ENCODE peak calls at places on chromosomes 12 and 14, in six cellular contexts. One of them, this sample, is unnamed.

GRCh38 chr14:56949828-56950227 is 139.5 kb upstream of the OTX2 start:
- DNase-seq in CD8-positive, alpha-beta memory T cell: no peak
- DNase-seq in brain microvascular endothelial cell: no peak
- DNase-seq in neuronal stem cell: no peak
- DNase-seq in A549: no peak
- DNase-seq in thyroid gland: peak; percentile 78
- DNase-seq in this sample: no peak

GRCh38 chr14:62885451-62885850 is 159.8 kb downstream of the KCNH5 start:
- DNase-seq in CD8-positive, alpha-beta memory T cell: no peak
- DNase-seq in brain microvascular endothelial cell: no peak
- DNase-seq in neuronal stem cell: no peak
- DNase-seq in A549: no peak
- DNase-seq in thyroid gland: no peak
- DNase-seq in this sample: no peak

GRCh38 chr14:71931492-71932228 is 569 bp upstream of the RGS6 start:
- DNase-seq in CD8-positive, alpha-beta memory T cell: no peak
- DNase-seq in brain microvascular endothelial cell: no peak
- DNase-seq in neuronal stem cell: peak; percentile 5
- DNase-seq in A549: no peak
- DNase-seq in thyroid gland: no peak
- DNase-seq in this sample: no peak

GRCh38 chr14:64444984-64445845 is 20.1 kb upstream of the AKAP5 start:
- DNase-seq in CD8-positive, alpha-beta memory T cell: peak; percentile 66
- DNase-seq in brain microvascular endothelial cell: peak; percentile 88
- DNase-seq in neuronal stem cell: no peak
- DNase-seq in A549: no peak
- DNase-seq in thyroid gland: no peak
- DNase-seq in this sample: no peak

GRCh38 chr14:85333313-85333712 is 196.6 kb upstream of the FLRT2 start:
- DNase-seq in CD8-positive, alpha-beta memory T cell: no peak
- DNase-seq in brain microvascular endothelial cell: peak; percentile 69
- DNase-seq in neuronal stem cell: no peak
- DNase-seq in A549: no peak
- DNase-seq in thyroid gland: no peak
- DNase-seq in this sample: no peak

GRCh38 chr14:61320806-61321384 is 484 bp upstream of the PRKCH start:
- DNase-seq in CD8-positive, alpha-beta memory T cell: no peak
- DNase-seq in brain microvascular endothelial cell: no peak
- DNase-seq in neuronal stem cell: no peak
- DNase-seq in A549: no peak
- DNase-seq in thyroid gland: peak; percentile 22
- DNase-seq in this sample: no peak

GRCh38 chr12:121216102-121216501 is 6.2 kb downstream of the P2RX4 start:
- DNase-seq in CD8-positive, alpha-beta memory T cell: no peak
- DNase-seq in brain microvascular endothelial cell: no peak
- DNase-seq in neuronal stem cell: no peak
- DNase-seq in A549: no peak
- DNase-seq in thyroid gland: no peak
- DNase-seq in this sample: no peak

GRCh38 chr12:122072031-122072970 is 6.3 kb upstream of the MLXIP start:
- DNase-seq in CD8-positive, alpha-beta memory T cell: no peak
- DNase-seq in brain microvascular endothelial cell: peak; percentile 96
- DNase-seq in neuronal stem cell: no peak
- DNase-seq in A549: peak; percentile 66
- DNase-seq in thyroid gland: peak; percentile 90
- DNase-seq in this sample: no peak

GRCh38 chr12:71269199-71269598 is 111.4 kb upstream of the TSPAN8 start:
- DNase-seq in CD8-positive, alpha-beta memory T cell: no peak
- DNase-seq in brain microvascular endothelial cell: no peak
- DNase-seq in neuronal stem cell: no peak
- DNase-seq in A549: no peak
- DNase-seq in thyroid gland: no peak
- DNase-seq in this sample: no peak

GRCh38 chr12:11904124-11904523 is 166.6 kb upstream of the BCL2L14 start:
- DNase-seq in CD8-positive, alpha-beta memory T cell: no peak
- DNase-seq in brain microvascular endothelial cell: no peak
- DNase-seq in neuronal stem cell: no peak
- DNase-seq in A549: no peak
- DNase-seq in thyroid gland: no peak
- DNase-seq in this sample: no peak

GRCh38 chr12:53101266-53101665 is 2.0 kb upstream of the SOAT2 start:
- DNase-seq in CD8-positive, alpha-beta memory T cell: no peak
- DNase-seq in brain microvascular endothelial cell: no peak
- DNase-seq in neuronal stem cell: no peak
- DNase-seq in A549: no peak
- DNase-seq in thyroid gland: no peak
- DNase-seq in this sample: no peak

GRCh38 chr12:46524778-46525177 is 152.2 kb upstream of the SLC38A2 start:
- DNase-seq in CD8-positive, alpha-beta memory T cell: no peak
- DNase-seq in brain microvascular endothelial cell: peak; percentile 60
- DNase-seq in neuronal stem cell: no peak
- DNase-seq in A549: no peak
- DNase-seq in thyroid gland: peak; percentile 38
- DNase-seq in this sample: no peak

GRCh38 chr14:76589246-76589645 is 172.0 kb upstream of the VASH1 start:
- DNase-seq in CD8-positive, alpha-beta memory T cell: no peak
- DNase-seq in brain microvascular endothelial cell: no peak
- DNase-seq in neuronal stem cell: no peak
- DNase-seq in A549: no peak
- DNase-seq in thyroid gland: no peak
- DNase-seq in this sample: no peak

GRCh38 chr14:64879635-64880381 is at the start of gene SPTB:
- DNase-seq in CD8-positive, alpha-beta memory T cell: peak; percentile 70
- DNase-seq in brain microvascular endothelial cell: no peak
- DNase-seq in neuronal stem cell: peak; percentile 27
- DNase-seq in A549: peak; percentile 30
- DNase-seq in thyroid gland: peak; percentile 43
- DNase-seq in this sample: peak; percentile 47

GRCh38 chr12:81034926-81035325 is 43.0 kb upstream of the ACSS3 start:
- DNase-seq in CD8-positive, alpha-beta memory T cell: no peak
- DNase-seq in brain microvascular endothelial cell: no peak
- DNase-seq in neuronal stem cell: no peak
- DNase-seq in A549: no peak
- DNase-seq in thyroid gland: no peak
- DNase-seq in this sample: no peak

GRCh38 chr12:121804417-121805111 is 755 bp downstream of the SETD1B start:
- DNase-seq in CD8-positive, alpha-beta memory T cell: peak; percentile 82
- DNase-seq in brain microvascular endothelial cell: no peak
- DNase-seq in neuronal stem cell: no peak
- DNase-seq in A549: no peak
- DNase-seq in thyroid gland: no peak
- DNase-seq in this sample: no peak

GRCh38 chr12:24561411-24561871 is 387.5 kb downstream of the BCAT1 start:
- DNase-seq in CD8-positive, alpha-beta memory T cell: no peak
- DNase-seq in brain microvascular endothelial cell: peak; percentile 10
- DNase-seq in neuronal stem cell: no peak
- DNase-seq in A549: peak; percentile 10
- DNase-seq in thyroid gland: no peak
- DNase-seq in this sample: no peak

GRCh38 chr12:110636516-110636915 is 22.6 kb downstream of the TCTN1 start:
- DNase-seq in CD8-positive, alpha-beta memory T cell: no peak
- DNase-seq in brain microvascular endothelial cell: no peak
- DNase-seq in neuronal stem cell: no peak
- DNase-seq in A549: no peak
- DNase-seq in thyroid gland: no peak
- DNase-seq in this sample: no peak

GRCh38 chr12:7151532-7151931 is 21.4 kb downstream of the CLSTN3 start:
- DNase-seq in CD8-positive, alpha-beta memory T cell: no peak
- DNase-seq in brain microvascular endothelial cell: no peak
- DNase-seq in neuronal stem cell: no peak
- DNase-seq in A549: no peak
- DNase-seq in thyroid gland: no peak
- DNase-seq in this sample: no peak

GRCh38 chr12:26195641-26196423 is 459 bp downstream of the SSPN start:
- DNase-seq in CD8-positive, alpha-beta memory T cell: no peak
- DNase-seq in brain microvascular endothelial cell: peak; percentile 22
- DNase-seq in neuronal stem cell: peak; percentile 31
- DNase-seq in A549: peak; percentile 7
- DNase-seq in thyroid gland: peak; percentile 72
- DNase-seq in this sample: no peak

GRCh38 chr12:42482820-42483533 is 106.6 kb downstream of the PRICKLE1 start:
- DNase-seq in CD8-positive, alpha-beta memory T cell: peak; percentile 46
- DNase-seq in brain microvascular endothelial cell: peak; percentile 37
- DNase-seq in neuronal stem cell: peak; percentile 86
- DNase-seq in A549: peak; percentile 79
- DNase-seq in thyroid gland: peak; percentile 82
- DNase-seq in this sample: no peak

GRCh38 chr12:104994301-104994700 is 8.2 kb downstream of the NOPCHAP1 start:
- DNase-seq in CD8-positive, alpha-beta memory T cell: no peak
- DNase-seq in brain microvascular endothelial cell: no peak
- DNase-seq in neuronal stem cell: no peak
- DNase-seq in A549: no peak
- DNase-seq in thyroid gland: no peak
- DNase-seq in this sample: no peak
- H3K27ac ChIP-seq in CD8-positive, alpha-beta memory T cell: no peak overlapping the region
- H3K27ac ChIP-seq in brain microvascular endothelial cell: no peak overlapping the region
- H3K27ac ChIP-seq in neuronal stem cell: no peak overlapping the region
- H3K27ac ChIP-seq in A549: no peak overlapping the region
- H3K27ac ChIP-seq in thyroid gland: no peak overlapping the region
- H3K27ac ChIP-seq in this sample: no peak overlapping the region

GRCh38 chr12:65684906-65685305 is 139.4 kb upstream of the HMGA2 start:
- DNase-seq in CD8-positive, alpha-beta memory T cell: no peak
- DNase-seq in brain microvascular endothelial cell: no peak
- DNase-seq in neuronal stem cell: no peak
- DNase-seq in A549: no peak
- DNase-seq in thyroid gland: no peak
- DNase-seq in this sample: no peak
- H3K27ac ChIP-seq in CD8-positive, alpha-beta memory T cell: no peak overlapping the region
- H3K27ac ChIP-seq in brain microvascular endothelial cell: no peak overlapping the region
- H3K27ac ChIP-seq in neuronal stem cell: no peak overlapping the region
- H3K27ac ChIP-seq in A549: no peak overlapping the region
- H3K27ac ChIP-seq in thyroid gland: no peak overlapping the region
- H3K27ac ChIP-seq in this sample: no peak overlapping the region

GRCh38 chr12:117968084-117968789 is 553 bp downstream of the KSR2 start:
- DNase-seq in CD8-positive, alpha-beta memory T cell: no peak
- DNase-seq in brain microvascular endothelial cell: no peak
- DNase-seq in neuronal stem cell: no peak
- DNase-seq in A549: no peak
- DNase-seq in thyroid gland: no peak
- DNase-seq in this sample: no peak
- H3K27ac ChIP-seq in CD8-positive, alpha-beta memory T cell: no peak overlapping the region
- H3K27ac ChIP-seq in brain microvascular endothelial cell: no peak overlapping the region
- H3K27ac ChIP-seq in neuronal stem cell: no peak overlapping the region
- H3K27ac ChIP-seq in A549: peak overlapping the region; percentile 77
- H3K27ac ChIP-seq in thyroid gland: peak overlapping the region; percentile 82
- H3K27ac ChIP-seq in this sample: no peak overlapping the region

GRCh38 chr14:100060766-100061165 is 4.5 kb upstream of the EVL start:
- DNase-seq in CD8-positive, alpha-beta memory T cell: no peak
- DNase-seq in brain microvascular endothelial cell: no peak
- DNase-seq in neuronal stem cell: no peak
- DNase-seq in A549: no peak
- DNase-seq in thyroid gland: no peak
- DNase-seq in this sample: no peak
- H3K27ac ChIP-seq in CD8-positive, alpha-beta memory T cell: no peak overlapping the region
- H3K27ac ChIP-seq in brain microvascular endothelial cell: no peak overlapping the region
- H3K27ac ChIP-seq in neuronal stem cell: no peak overlapping the region
- H3K27ac ChIP-seq in A549: no peak overlapping the region
- H3K27ac ChIP-seq in thyroid gland: no peak overlapping the region
- H3K27ac ChIP-seq in this sample: peak overlapping the region; percentile 90

DNA sequence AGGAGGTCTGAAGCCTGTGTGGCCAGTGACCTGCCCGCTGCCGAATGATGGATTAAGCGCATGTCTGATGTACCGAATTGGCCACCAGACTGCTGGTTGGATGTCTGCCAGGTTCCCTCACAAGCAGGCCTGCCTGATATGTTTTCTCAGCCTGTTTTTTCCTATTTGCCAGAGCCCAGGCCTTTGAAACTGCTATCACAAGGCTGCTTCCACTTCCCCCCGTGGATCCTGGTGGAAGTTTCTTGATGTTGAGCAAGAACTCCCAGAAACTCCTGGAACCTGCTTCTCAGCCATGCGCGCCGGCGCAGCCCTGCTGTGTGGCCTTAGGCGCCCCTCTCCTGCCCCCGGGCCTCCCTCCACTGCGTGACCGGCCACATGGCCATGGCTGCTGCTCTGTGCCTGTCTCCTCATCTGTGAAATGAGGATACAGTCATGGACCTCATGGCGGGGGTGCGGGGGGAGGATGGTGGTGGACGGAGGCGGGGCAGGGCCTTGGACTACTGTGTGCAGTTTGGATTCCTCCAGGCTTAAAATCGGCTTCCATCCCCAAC is 56.6 kb downstream of the CALM1 start:
- DNase-seq in CD8-positive, alpha-beta memory T cell: no peak
- DNase-seq in brain microvascular endothelial cell: peak; percentile 25
- DNase-seq in neuronal stem cell: no peak
- DNase-seq in A549: no peak
- DNase-seq in thyroid gland: no peak
- DNase-seq in this sample: no peak
- H3K27ac ChIP-seq in CD8-positive, alpha-beta memory T cell: no peak overlapping the region
- H3K27ac ChIP-seq in brain microvascular endothelial cell: no peak overlapping the region
- H3K27ac ChIP-seq in neuronal stem cell: no peak overlapping the region
- H3K27ac ChIP-seq in A549: no peak overlapping the region
- H3K27ac ChIP-seq in thyroid gland: no peak overlapping the region
- H3K27ac ChIP-seq in this sample: no peak overlapping the region

DNA sequence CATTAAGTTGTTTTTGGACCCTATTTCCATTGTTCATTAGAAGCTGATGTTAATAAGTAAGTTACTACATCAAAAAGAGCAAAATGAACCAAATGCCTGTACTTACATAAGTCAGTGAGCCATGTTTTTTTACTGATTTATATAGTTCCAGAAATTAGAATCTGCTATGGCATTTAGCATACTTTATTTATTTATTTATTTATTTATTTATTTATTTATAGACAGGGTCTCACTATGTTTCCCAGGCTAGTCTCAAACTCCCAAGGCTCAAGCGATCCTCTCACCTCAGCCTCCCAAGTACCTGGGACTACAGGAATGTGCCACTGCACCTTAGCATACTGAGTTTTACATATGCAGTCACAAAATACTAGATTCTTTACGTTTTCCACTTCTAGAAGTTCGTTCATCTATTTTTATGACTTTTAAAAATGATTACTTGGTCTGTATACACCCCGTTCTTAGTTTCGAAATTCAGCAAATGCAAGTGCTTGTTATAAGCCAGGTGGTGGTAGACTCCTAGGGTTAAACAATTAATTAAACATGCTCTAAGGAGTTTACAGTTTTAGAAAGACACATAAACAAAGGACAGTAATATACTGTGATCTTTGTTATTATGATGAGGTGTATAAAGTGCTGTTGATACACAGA is 69.8 kb downstream of the SCFD1 start:
- DNase-seq in CD8-positive, alpha-beta memory T cell: no peak
- DNase-seq in brain microvascular endothelial cell: no peak
- DNase-seq in neuronal stem cell: no peak
- DNase-seq in A549: no peak
- DNase-seq in thyroid gland: no peak
- DNase-seq in this sample: no peak
- H3K27ac ChIP-seq in CD8-positive, alpha-beta memory T cell: no peak overlapping the region
- H3K27ac ChIP-seq in brain microvascular endothelial cell: no peak overlapping the region
- H3K27ac ChIP-seq in neuronal stem cell: no peak overlapping the region
- H3K27ac ChIP-seq in A549: no peak overlapping the region
- H3K27ac ChIP-seq in thyroid gland: peak overlapping the region; percentile 76
- H3K27ac ChIP-seq in this sample: no peak overlapping the region

This sample was measured in effector memory CD4-positive, alpha-beta T cell.